ENCODE peak calls at places on chromosomes 5 and 9, in ten cellular contexts. P is small intestine; H is CD8-positive, alpha-beta T cell; S is M059J; R is head of caudate nucleus; F is AG20443; E is iPS-NIHi11; M is stimulated activated CD8-positive, alpha-beta memory T cell treated with anti-CD3 and anti-CD28 coated beads, Interleukin-4, amount 100 ng/mL, for 4 hours; X is stimulated activated CD4-positive, alpha-beta T cell treated with anti-CD3 and anti-CD28 coated beads, TNF-alpha, amount 100 ng/mL, for 1 hour; W is RWPE1. O is an unnamed sample.

GRCh38 chr5:136655429-136655828 is 290.1 kb upstream of the TRPC7 start:
- DNase-seq in M (no peak), W (no peak), P (no peak), E (no peak), S (peak), R (no peak), H (no peak), X (no peak), F (no peak), O (no peak)

GRCh38 chr9:136526625-136527066 is 19.2 kb downstream of the NOTCH1 start:
- DNase-seq in H (no peak), W (no peak), E (no peak), S (no peak), M (no peak), X (no peak), R (peak), P (peak), F (no peak), O (no peak)

GRCh38 chr9:131845286-131846011 is 105.6 kb upstream of the RAPGEF1 start:
- DNase-seq in P (no peak), M (no peak), E (no peak), W (no peak), S (no peak), X (no peak), F (no peak), H (no peak), R (no peak), O (no peak)

GRCh38 chr9:12774861-12775367 is at the start of gene LURAP1L:
- DNase-seq in M (no peak), F (peak), P (peak), W (peak), X (no peak), H (no peak), R (peak), S (peak), E (peak), O (peak)

GRCh38 chr9:132288956-132289355 is 65.8 kb downstream of the SETX start:
- DNase-seq in W (no peak), F (no peak), M (no peak), X (no peak), R (no peak), P (no peak), E (no peak), S (peak), H (no peak), O (no peak)

GRCh38 chr5:6781711-6782110 is 68.5 kb downstream of the TENT4A start:
- DNase-seq in M (no peak), W (no peak), E (no peak), P (no peak), H (no peak), R (no peak), X (no peak), S (peak), F (no peak), O (no peak)

GRCh38 chr5:100615362-100615761 is 80.2 kb downstream of the FAM174A start:
- DNase-seq in X (no peak), P (no peak), S (no peak), F (no peak), M (no peak), H (no peak), R (no peak), E (no peak), W (no peak), O (no peak)

GRCh38 chr5:74074111-74074510 is 448.1 kb downstream of the ARHGEF28 start:
- DNase-seq in R (no peak), F (no peak), W (no peak), M (no peak), H (no peak), E (no peak), X (no peak), P (no peak), S (no peak), O (no peak)

GRCh38 chr9:89639367-89639795 is 34.6 kb downstream of the GADD45G start:
- DNase-seq in W (no peak), X (no peak), S (peak), P (no peak), R (peak), H (no peak), F (no peak), M (no peak), E (no peak), O (peak)

GRCh38 chr9:84271004-84271886 is 69.3 kb downstream of the SLC28A3 start:
- DNase-seq in H (no peak), M (no peak), P (peak), S (peak), W (no peak), F (peak), X (no peak), E (peak), R (peak), O (peak)

GRCh38 chr9:110926828-110927227 is 111.4 kb downstream of the LPAR1 start:
- DNase-seq in F (no peak), M (no peak), E (no peak), R (no peak), X (no peak), P (peak), W (no peak), S (no peak), H (no peak), O (no peak)

GRCh38 chr9:7879551-7880245 is 80.1 kb upstream of the DMAC1 start:
- DNase-seq in F (no peak), S (no peak), M (no peak), P (no peak), X (no peak), R (no peak), W (no peak), H (no peak), E (peak), O (peak)

GRCh38 chr5:143220748-143221211 is 182.7 kb downstream of the NR3C1 start:
- DNase-seq in P (no peak), M (no peak), R (no peak), W (no peak), X (no peak), H (no peak), F (no peak), E (no peak), S (no peak), O (no peak)

GRCh38 chr9:96674914-96675538 is 19.9 kb upstream of the PRXL2C start:
- DNase-seq in M (no peak), W (peak), R (no peak), H (no peak), F (peak), S (peak), X (no peak), P (peak), E (no peak), O (no peak)

GRCh38 chr5:39080597-39081204 is 6.5 kb upstream of the RICTOR start:
- DNase-seq in X (no peak), F (peak), W (no peak), S (peak), M (no peak), P (peak), R (peak), E (peak), H (no peak), O (peak)

GRCh38 chr5:75603421-75603820 is 7.8 kb upstream of the ANKDD1B start:
- DNase-seq in P (no peak), H (no peak), S (peak), M (no peak), X (no peak), E (no peak), W (peak), F (no peak), R (no peak), O (no peak)

GRCh38 chr9:92393686-92394085 is 10.7 kb downstream of the OGN start:
- DNase-seq in W (no peak), X (no peak), E (no peak), H (no peak), R (no peak), F (peak), S (peak), M (no peak), P (no peak), O (no peak)

GRCh38 chr9:38141751-38142150 is 72.7 kb upstream of the SHB start:
- DNase-seq in S (peak), R (no peak), W (peak), P (no peak), F (peak), E (no peak), H (no peak), X (no peak), M (no peak), O (no peak)

GRCh38 chr9:100938507-100938906 is 90.0 kb upstream of the PLPPR1 start:
- DNase-seq in R (no peak), X (no peak), P (no peak), S (no peak), M (no peak), H (no peak), F (no peak), W (no peak), E (no peak), O (no peak)

GRCh38 chr9:130327781-130328348 is 62.3 kb downstream of the HMCN2 start:
- DNase-seq in S (no peak), E (no peak), R (no peak), X (no peak), F (no peak), W (peak), H (no peak), P (no peak), M (no peak), O (no peak)

GRCh38 chr9:134897584-134898170 is 17.1 kb downstream of the FCN2 start:
- DNase-seq in S (no peak), W (no peak), P (no peak), H (no peak), X (no peak), R (no peak), M (no peak), F (no peak), E (no peak), O (no peak)

GRCh38 chr5:65663804-65664521 is 39.1 kb downstream of the SHLD3 start:
- DNase-seq in E (peak), M (no peak), P (peak), S (peak), W (peak), H (no peak), X (no peak), R (no peak), F (peak), O (peak)

GRCh38 chr5:170434953-170435605 is 45.9 kb upstream of the KCNMB1 start:
- DNase-seq in S (peak), H (peak), M (peak), W (peak), P (peak), R (peak), F (peak), E (peak), X (peak), O (peak)

GRCh38 chr5:14190194-14191164 is 47.3 kb downstream of the TRIO start:
- DNase-seq in X (no peak), R (no peak), H (no peak), P (no peak), M (no peak), E (no peak), W (peak), S (peak), F (peak), O (no peak)

GRCh38 chr5:162372265-162372664 is 304.7 kb downstream of the GABRG2 start:
- DNase-seq in E (peak), F (no peak), H (no peak), S (no peak), M (no peak), X (no peak), R (no peak), P (no peak), W (no peak), O (peak)

GRCh38 chr5:62431735-62432617 is 19.4 kb downstream of the IPO11 start:
- DNase-seq in E (no peak), W (no peak), S (no peak), X (no peak), M (no peak), R (no peak), P (peak), H (no peak), F (peak), O (no peak)

GRCh38 chr9:36250079-36250478 is 8.2 kb downstream of the GNE start:
- DNase-seq in M (no peak), P (no peak), E (no peak), S (peak), W (peak), F (no peak), X (no peak), H (no peak), R (no peak), O (no peak)

GRCh38 chr9:134301387-134302129 is 24.7 kb upstream of the RXRA start:
- DNase-seq in R (no peak), H (peak), S (peak), M (peak), X (no peak), E (no peak), P (no peak), F (no peak), W (no peak), O (no peak)

GRCh38 chr9:127788337-127789011 is 2.6 kb downstream of the CDK9 start:
- DNase-seq in W (no peak), H (no peak), F (no peak), R (peak), P (no peak), M (no peak), E (no peak), S (no peak), X (no peak), O (no peak)

GRCh38 chr5:160959804-160960203 is 107.8 kb upstream of the ATP10B start:
- DNase-seq in E (no peak), M (no peak), H (no peak), P (peak), S (peak), X (no peak), R (peak), F (no peak), W (peak), O (no peak)

GRCh38 chr5:172588380-172588779 is 52.7 kb upstream of the NEURL1B start:
- DNase-seq in H (no peak), S (no peak), X (no peak), R (no peak), W (no peak), M (no peak), P (no peak), E (no peak), F (no peak), O (no peak)

O was measured in GM23338.